ENCODE peak calls at places on chromosomes 13 and 19, in eight cellular contexts. L, D, F, T, H, N, O and P are unnamed samples.
A peak's percentile ranks its signal among the peaks of the same experiment; 100 is the strongest.

GRCh38 chr19:36213793-36214387 is 575 bp downstream of the ZNF565 start:
- DNase-seq in L (no peak), D (peak; percentile 81), F (no peak), T (peak; percentile 52), H (no peak), N (no peak), O (no peak), P (no peak)

GRCh38 chr13:24997367-24997967 is 98.5 kb upstream of the PABPC3 start:
- DNase-seq in L (no peak), D (no peak), F (no peak), T (peak; percentile 42), H (peak; percentile 45), N (no peak), O (no peak), P (peak; percentile 36)

GRCh38 chr19:10820173-10820572 is 15.8 kb downstream of the TMED1 start:
- DNase-seq in L (no peak), D (no peak), F (no peak), T (no peak), H (no peak), N (no peak), O (no peak), P (no peak)

GRCh38 chr19:23558541-23558940 is 128.5 kb downstream of the ZNF675 start:
- DNase-seq in L (no peak), D (no peak), F (no peak), T (no peak), H (no peak), N (no peak), O (no peak), P (no peak)

GRCh38 chr19:1017115-1017905 is 3.6 kb downstream of the TMEM259 start:
- DNase-seq in L (no peak), D (no peak), F (no peak), T (no peak), H (peak; percentile 78), N (no peak), O (no peak), P (peak; percentile 70)

GRCh38 chr19:29687244-29687896 is 22.1 kb downstream of the PLEKHF1 start:
- DNase-seq in L (no peak), D (peak; percentile 94), F (peak; percentile 78), T (peak; percentile 99), H (no peak), N (peak; percentile 92), O (no peak), P (no peak)

GRCh38 chr13:98626298-98626940 is 49.5 kb upstream of the STK24 start:
- DNase-seq in L (no peak), D (no peak), F (no peak), T (peak; percentile 26), H (no peak), N (no peak), O (no peak), P (no peak)

GRCh38 chr19:13055213-13056051 is 47.2 kb downstream of the LYL1 start:
- DNase-seq in L (no peak), D (peak; percentile 96), F (peak; percentile 51), T (peak; percentile 86), H (no peak), N (peak; percentile 96), O (no peak), P (no peak)

GRCh38 chr19:48501446-48501960 is 10.1 kb downstream of the LMTK3 start:
- DNase-seq in L (no peak), D (peak; percentile 68), F (peak; percentile 93), T (no peak), H (peak; percentile 77), N (no peak), O (peak; percentile 49), P (peak; percentile 74)

GRCh38 chr13:40206241-40207109 is 460.0 kb downstream of the FOXO1 start:
- DNase-seq in L (no peak), D (peak; percentile 89), F (peak; percentile 98), T (peak; percentile 81), H (no peak), N (no peak), O (peak; percentile 32), P (no peak)

GRCh38 chr13:42798118-42798517 is 16.7 kb downstream of the FAM216B start:
- DNase-seq in L (no peak), D (no peak), F (no peak), T (no peak), H (no peak), N (no peak), O (no peak), P (no peak)

GRCh38 chr19:13621413-13621812 is 115.1 kb upstream of the CACNA1A start:
- DNase-seq in L (no peak), D (peak; percentile 90), F (peak; percentile 98), T (peak; percentile 97), H (no peak), N (no peak), O (no peak), P (no peak)

GRCh38 chr19:1406818-1407661 is at the start of gene DAZAP1:
- DNase-seq in L (peak; percentile 97), D (peak; percentile 100), F (peak; percentile 98), T (peak; percentile 96), H (peak; percentile 99), N (peak; percentile 100), O (peak; percentile 100), P (peak; percentile 100)

GRCh38 chr19:38049105-38049649 is 142.2 kb downstream of the SIPA1L3 start:
- DNase-seq in L (no peak), D (peak; percentile 97), F (no peak), T (peak; percentile 48), H (no peak), N (no peak), O (peak; percentile 61), P (peak; percentile 88)

GRCh38 chr19:30692517-30692870 is 320.3 kb downstream of the ZNF536 start:
- DNase-seq in L (peak; percentile 17), D (no peak), F (no peak), T (no peak), H (no peak), N (no peak), O (no peak), P (no peak)

GRCh38 chr19:8452446-8453123 is 7.8 kb downstream of the HNRNPM start:
- DNase-seq in L (no peak), D (no peak), F (no peak), T (no peak), H (no peak), N (peak; percentile 10), O (no peak), P (no peak)

GRCh38 chr19:38655148-38655824 is 7.8 kb downstream of the ACTN4 start:
- DNase-seq in L (no peak), D (peak; percentile 62), F (peak; percentile 74), T (peak; percentile 51), H (no peak), N (no peak), O (peak; percentile 30), P (no peak)

GRCh38 chr19:47330466-47330869 is 1.5 kb upstream of the C5AR2 start:
- DNase-seq in L (no peak), D (peak; percentile 89), F (no peak), T (no peak), H (no peak), N (no peak), O (no peak), P (no peak)

GRCh38 chr19:45125360-45125759 is 32.4 kb downstream of the PPP1R37 start:
- DNase-seq in L (no peak), D (no peak), F (no peak), T (no peak), H (no peak), N (no peak), O (no peak), P (no peak)

GRCh38 chr19:32372726-32373613 is 27.6 kb downstream of the ZNF507 start:
- DNase-seq in L (no peak), D (no peak), F (no peak), T (no peak), H (no peak), N (no peak), O (no peak), P (no peak)

GRCh38 chr19:42197375-42197817 is 20.1 kb downstream of the DEDD2 start:
- DNase-seq in L (no peak), D (peak; percentile 76), F (no peak), T (no peak), H (no peak), N (no peak), O (no peak), P (no peak)

GRCh38 chr13:88707652-88708051 is 1036.5 kb downstream of the SLITRK5 start:
- DNase-seq in L (no peak), D (no peak), F (no peak), T (no peak), H (no peak), N (no peak), O (no peak), P (no peak)

GRCh38 chr13:76004411-76004810 is 368.3 kb downstream of the LMO7 start:
- DNase-seq in L (no peak), D (no peak), F (peak; percentile 51), T (peak; percentile 34), H (no peak), N (no peak), O (no peak), P (no peak)

GRCh38 chr19:15779756-15780476 is 7.5 kb upstream of the OR10H5 start:
- DNase-seq in L (peak; percentile 91), D (peak; percentile 38), F (peak; percentile 11), T (peak; percentile 10), H (peak; percentile 70), N (peak; percentile 88), O (no peak), P (no peak)

GRCh38 chr13:46640843-46641242 is 87.9 kb downstream of the LRCH1 start:
- DNase-seq in L (no peak), D (peak; percentile 80), F (peak; percentile 78), T (peak; percentile 63), H (no peak), N (no peak), O (no peak), P (no peak)

GRCh38 chr19:21398851-21399250 is 1.9 kb downstream of the ZNF493 start:
- DNase-seq in L (no peak), D (no peak), F (peak; percentile 2), T (peak; percentile 87), H (no peak), N (no peak), O (no peak), P (no peak)